ENCODE peak calls at places on chromosomes 4 and X, in ten cellular contexts. T is stimulated activated CD8-positive, alpha-beta memory T cell treated with anti-CD3 and anti-CD28 coated beads, Interleukin-15, amount 100 ng/mL, for 1 hour; K is mammary epithelial cell; U is non-pigmented ciliary epithelial cell; O is aorta; E is activated effector memory CD4-positive, alpha-beta T cell treated with anti-CD3 and anti-CD28 coated beads, Interleukin-2, amount 50 U/mL, for 16 hours; V is hippocampal formation; J is GM12878; X is sciatic nerve; S is left lung. P is an unnamed sample.

GRCh38 chrX:1555370-1555769 is 18.4 kb upstream of the P2RY8 start:
- DNase-seq in T (no peak), K (no peak), U (no peak), O (no peak), E (no peak), V (no peak), J (no peak), X (no peak), S (no peak), P (no peak)

GRCh38 chrX:119477812-119478232 is 9.6 kb downstream of the SLC25A5 start:
- DNase-seq in T (no peak), K (no peak), U (peak), O (no peak), E (no peak), V (no peak), J (no peak), X (no peak), S (no peak), P (peak)

GRCh38 chrX:110346681-110347080 is 12.0 kb upstream of the RTL9 start:
- DNase-seq in T (no peak), K (no peak), U (no peak), O (peak), E (no peak), V (no peak), J (no peak), X (peak), S (no peak), P (peak)

GRCh38 chr4:101367201-101367600 is 19.9 kb upstream of the PPP3CA start:
- DNase-seq in T (no peak), K (peak), U (peak), O (no peak), E (no peak), V (no peak), J (no peak), X (no peak), S (no peak), P (no peak)

GRCh38 chr4:25953740-25954139 is 39.7 kb downstream of the SMIM20 start:
- DNase-seq in T (no peak), K (peak), U (no peak), O (no peak), E (no peak), V (no peak), J (no peak), X (no peak), S (no peak), P (no peak)

GRCh38 chrX:33285550-33285949 is 74.2 kb upstream of the DMD start:
- DNase-seq in T (no peak), K (peak), U (no peak), O (no peak), E (no peak), V (no peak), J (no peak), X (no peak), S (no peak), P (no peak)

GRCh38 chrX:8084023-8084422 is 87.0 kb downstream of the VCX2 start:
- DNase-seq in T (no peak), K (peak), U (peak), O (no peak), E (no peak), V (no peak), J (no peak), X (no peak), S (no peak), P (no peak)

GRCh38 chr4:126986828-126987227 is 645.9 kb upstream of the INTU start:
- DNase-seq in T (no peak), K (peak), U (peak), O (no peak), E (no peak), V (no peak), J (no peak), X (no peak), S (no peak), P (no peak)

GRCh38 chr4:125714845-125715244 is 400.1 kb downstream of the FAT4 start:
- DNase-seq in T (no peak), K (no peak), U (no peak), O (no peak), E (no peak), V (no peak), J (no peak), X (no peak), S (no peak), P (no peak)

GRCh38 chrX:99914676-99915075 is 495.4 kb downstream of the PCDH19 start:
- DNase-seq in T (no peak), K (no peak), U (no peak), O (no peak), E (no peak), V (no peak), J (no peak), X (no peak), S (no peak), P (no peak)

GRCh38 chrX:41711021-41711667 is 12.8 kb upstream of the GPR82 start:
- DNase-seq in T (no peak), K (no peak), U (no peak), O (no peak), E (no peak), V (no peak), J (no peak), X (no peak), S (no peak), P (no peak)

P was measured in body of pancreas.